ENCODE peak calls at places on chromosome 11, in four cellular contexts. L is fibroblast of the aortic adventitia; C is substantia nigra; H is activated CD4-positive, CD25-positive, alpha-beta regulatory T cell. S is an unnamed sample.

GRCh38 chr11:119701591-119702260 is 27.3 kb downstream of the NECTIN1 start:
- DNase-seq in L (no peak), C (no peak), H (no peak), S (no peak)

GRCh38 chr11:35045219-35045819 is 93.7 kb upstream of the CD44 start:
- DNase-seq in L (no peak), C (no peak), H (peak), S (no peak)

GRCh38 chr11:2827256-2827655 is 58.3 kb downstream of the CDKN1C start:
- DNase-seq in L (no peak), C (no peak), H (no peak), S (no peak)

GRCh38 chr11:100910808-100911207 is 218.8 kb downstream of the PGR start:
- DNase-seq in L (no peak), C (no peak), H (no peak), S (no peak)

GRCh38 chr11:65821107-65821506 is 12.7 kb upstream of the SNX32 start:
- DNase-seq in L (no peak), C (no peak), H (no peak), S (no peak)

GRCh38 chr11:446886-447285 is 3.2 kb upstream of the PTDSS2 start:
- DNase-seq in L (no peak), C (no peak), H (no peak), S (no peak)

GRCh38 chr11:76613901-76614300 is 56.6 kb downstream of the LRRC32 start:
- DNase-seq in L (no peak), C (no peak), H (no peak), S (no peak)

GRCh38 chr11:2541881-2542361 is 97.1 kb downstream of the KCNQ1 start:
- DNase-seq in L (no peak), C (no peak), H (no peak), S (no peak)

GRCh38 chr11:5620606-5621521 is 3.9 kb upstream of the TRIM34 start:
- DNase-seq in L (peak), C (no peak), H (no peak), S (no peak)

GRCh38 chr11:17762309-17762974 is 27.9 kb downstream of the KCNC1 start:
- DNase-seq in L (no peak), C (no peak), H (no peak), S (no peak)

GRCh38 chr11:8312966-8313365 is 49.3 kb upstream of the LMO1 start:
- DNase-seq in L (no peak), C (no peak), H (no peak), S (no peak)